ENCODE peak calls at places on chromosomes 4 and X, in six cellular contexts. M is caudate nucleus; X is GM12865; T is transverse colon; O is substantia nigra; A is CD8-positive, alpha-beta memory T cell. Y is an unnamed sample.

GRCh38 chr4:156999175-156999517 is 27.5 kb upstream of the PDGFC start:
- DNase-seq in T (peak; percentile 10), M (no peak), A (no peak), X (no peak), O (no peak), Y (no peak)

GRCh38 chr4:15506464-15506863 is 36.8 kb downstream of the CC2D2A start:
- DNase-seq in M (no peak), X (peak; percentile 5), A (no peak), O (no peak), T (no peak), Y (no peak)

GRCh38 chr4:53189011-53189410 is 176.8 kb downstream of the SCFD2 start:
- DNase-seq in X (no peak), A (no peak), T (no peak), M (no peak), O (no peak), Y (no peak)

GRCh38 chrX:16807548-16807947 is 21.3 kb downstream of the TXLNG start:
- DNase-seq in X (no peak), O (no peak), A (no peak), T (no peak), M (no peak), Y (no peak)

GRCh38 chrX:139126493-139126892 is 404.0 kb upstream of the F9 start:
- DNase-seq in A (no peak), X (peak; percentile 53), O (no peak), M (no peak), T (peak; percentile 18), Y (no peak)

GRCh38 chr4:25984796-25985195 is 70.8 kb downstream of the SMIM20 start:
- DNase-seq in A (no peak), O (no peak), T (no peak), M (no peak), X (no peak), Y (no peak)

GRCh38 chrX:40041915-40042314 is 55.8 kb downstream of the BCOR start:
- DNase-seq in A (no peak), M (no peak), T (no peak), X (no peak), O (no peak), Y (no peak)

GRCh38 chrX:102746134-102746584 is 25.6 kb downstream of the GPRASP3 start:
- DNase-seq in A (no peak), O (no peak), M (peak; percentile 1), X (no peak), T (peak; percentile 35), Y (no peak)

GRCh38 chr4:8549352-8549931 is 30.8 kb upstream of the GPR78 start:
- DNase-seq in O (no peak), A (no peak), M (no peak), X (no peak), T (no peak), Y (no peak)

GRCh38 chr4:105145913-105146285 is 777 bp upstream of the TET2 start:
- DNase-seq in O (peak; percentile 59), M (no peak), X (peak; percentile 46), A (peak; percentile 41), T (peak; percentile 21), Y (no peak)

GRCh38 chrX:12137982-12138365 is 299 bp upstream of the FRMPD4 start:
- DNase-seq in A (no peak), O (no peak), M (no peak), X (no peak), T (no peak), Y (no peak)

GRCh38 chr4:53012738-53013137 is 150.6 kb downstream of the RASL11B start:
- DNase-seq in X (peak; percentile 32), A (no peak), O (no peak), M (no peak), T (no peak), Y (no peak)

GRCh38 chrX:68989865-68990606 is 161.2 kb downstream of the EFNB1 start:
- DNase-seq in O (no peak), M (no peak), X (no peak), T (no peak), A (no peak), Y (no peak)

GRCh38 chr4:179803857-179804256 is 2361.6 kb upstream of the AGA start:
- DNase-seq in T (no peak), O (no peak), X (no peak), A (no peak), M (no peak), Y (no peak)

GRCh38 chrX:39982927-39983326 is 114.8 kb downstream of the BCOR start:
- DNase-seq in T (no peak), A (no peak), M (no peak), O (no peak), X (no peak), Y (no peak)

GRCh38 chr4:168507178-168507577 is 10.3 kb downstream of the PALLD start:
- DNase-seq in A (no peak), X (no peak), O (no peak), M (no peak), T (no peak), Y (no peak)

GRCh38 chr4:73189274-73189810 is 69.3 kb downstream of the ANKRD17 start:
- DNase-seq in X (no peak), O (no peak), T (no peak), M (no peak), A (no peak), Y (no peak)

GRCh38 chr4:95599777-95600436 is 51.1 kb upstream of the UNC5C start:
- DNase-seq in X (peak; percentile 30), O (no peak), T (no peak), A (no peak), M (no peak), Y (no peak)

GRCh38 chrX:93673056-93673868 is at the start of gene NAP1L3:
- DNase-seq in A (peak; percentile 62), T (peak; percentile 12), O (peak; percentile 61), M (peak; percentile 74), X (peak; percentile 50), Y (peak; percentile 21)

GRCh38 chrX:123217077-123217476 is 33.0 kb downstream of the GRIA3 start:
- DNase-seq in O (no peak), X (no peak), T (no peak), A (no peak), M (no peak), Y (no peak)

GRCh38 chr4:93645120-93645519 is 183.4 kb upstream of the ATOH1 start:
- DNase-seq in X (no peak), M (no peak), A (no peak), T (no peak), O (no peak), Y (no peak)

GRCh38 chr4:41510179-41510578 is 27.8 kb upstream of the LIMCH1 start:
- DNase-seq in A (no peak), X (no peak), O (no peak), M (no peak), T (no peak), Y (no peak)

GRCh38 chr4:9146967-9147366 is 23.2 kb upstream of the FAM90A26 start:
- DNase-seq in A (no peak), O (no peak), X (no peak), T (no peak), M (no peak), Y (no peak)

GRCh38 chrX:57607295-57608187 is 15.7 kb downstream of the ZXDB start:
- DNase-seq in T (no peak), A (no peak), O (no peak), M (no peak), X (no peak), Y (no peak)

GRCh38 chr4:146648384-146648783 is 9.7 kb downstream of the POU4F2 start:
- DNase-seq in T (no peak), X (no peak), O (no peak), M (no peak), A (no peak), Y (no peak)

GRCh38 chr4:127856485-127857447 is 23.9 kb upstream of the PLK4 start:
- DNase-seq in T (no peak), O (no peak), A (no peak), X (peak; percentile 67), M (no peak), Y (no peak)

GRCh38 chr4:15794905-15795304 is 16.8 kb downstream of the CD38 start:
- DNase-seq in M (no peak), O (no peak), A (no peak), X (no peak), T (no peak), Y (no peak)

GRCh38 chrX:110317079-110317819 is 636 bp downstream of the AMMECR1 start:
- DNase-seq in O (peak; percentile 28), A (no peak), T (peak; percentile 17), X (peak; percentile 29), M (peak; percentile 37), Y (no peak)

GRCh38 chr4:187484186-187484585 is 511.4 kb upstream of the ZFP42 start:
- DNase-seq in X (no peak), A (no peak), O (no peak), T (no peak), M (no peak), Y (no peak)

GRCh38 chr4:74904509-74904908 is 28.4 kb upstream of the PARM1 start:
- DNase-seq in T (no peak), A (no peak), O (no peak), M (no peak), X (no peak), Y (no peak)

GRCh38 chrX:39814391-39814790 is 283.4 kb downstream of the BCOR start:
- DNase-seq in T (peak; percentile 27), M (no peak), O (no peak), A (peak; percentile 43), X (peak; percentile 57), Y (no peak)

GRCh38 chrX:68098431-68098830 is 334.9 kb downstream of the OPHN1 start:
- DNase-seq in T (no peak), A (no peak), M (no peak), X (no peak), O (no peak), Y (no peak)

GRCh38 chr4:122091397-122091796 is 60.7 kb upstream of the BLTP1 start:
- DNase-seq in O (no peak), A (no peak), T (no peak), M (no peak), X (no peak), Y (no peak)

GRCh38 chr4:52657630-52658501 is 1.2 kb downstream of the USP46 start:
- DNase-seq in X (no peak), A (no peak), M (no peak), O (no peak), T (no peak), Y (no peak)

GRCh38 chrX:112786076-112786475 is 54.6 kb downstream of the AMOT start:
- DNase-seq in A (no peak), O (no peak), M (no peak), T (no peak), X (no peak), Y (no peak)